ENCODE peak calls at places on chromosomes 5 and 9, in five cellular contexts. O, Z, B, V and K are unnamed samples.

GRCh38 chr9:31103836-31104235 is 1280.6 kb upstream of the ACO1 start:
- DNase-seq in B (no peak), V (no peak), Z (no peak), O (no peak), K (no peak)

GRCh38 chr5:54291498-54291897 is 18.9 kb downstream of the ARL15 start:
- DNase-seq in B (no peak), V (no peak), Z (no peak), O (no peak), K (no peak)

GRCh38 chr9:16824545-16825041 is 45.9 kb downstream of the BNC2 start:
- DNase-seq in B (no peak), V (no peak), Z (no peak), O (peak; percentile 48), K (no peak)

GRCh38 chr9:28801144-28801799 is 1228.0 kb upstream of the C9orf72 start:
- DNase-seq in V (no peak), B (no peak), Z (no peak), O (no peak), K (no peak)

GRCh38 chr9:16637218-16637617 is 233.3 kb downstream of the BNC2 start:
- DNase-seq in V (no peak), B (no peak), Z (no peak), O (no peak), K (no peak)

GRCh38 chr5:150044334-150044681 is 42.0 kb downstream of the CSF1R start:
- DNase-seq in V (peak; percentile 42), O (no peak), Z (no peak), B (no peak), K (no peak)

GRCh38 chr5:14450055-14450524 is 131.5 kb upstream of the OTULINL start:
- DNase-seq in B (peak; percentile 69), Z (no peak), V (peak; percentile 30), O (no peak), K (no peak)

GRCh38 chr9:98571643-98572042 is 137.1 kb downstream of the GABBR2 start:
- DNase-seq in V (no peak), B (no peak), Z (no peak), O (no peak), K (no peak)

GRCh38 chr9:92289708-92290390 is 3.6 kb downstream of the IARS1 start:
- DNase-seq in B (no peak), O (no peak), Z (no peak), V (no peak), K (no peak)

GRCh38 chr9:113837349-113837748 is 38.8 kb upstream of the ZNF618 start:
- DNase-seq in O (no peak), B (no peak), V (no peak), Z (no peak), K (no peak)

GRCh38 chr9:71254592-71255277 is 133.3 kb upstream of the TRPM3 start:
- DNase-seq in V (no peak), B (no peak), Z (no peak), O (no peak), K (no peak)

GRCh38 chr9:131117111-131117761 is 8.2 kb upstream of the NUP214 start:
- DNase-seq in O (no peak), V (no peak), B (no peak), Z (no peak), K (no peak)

GRCh38 chr5:157100140-157100679 is 8.6 kb downstream of the HAVCR2 start:
- DNase-seq in V (peak; percentile 61), Z (peak; percentile 11), B (no peak), O (no peak), K (no peak)

GRCh38 chr5:142881076-142881466 is 110.9 kb downstream of the ARHGAP26 start:
- DNase-seq in O (peak; percentile 87), B (no peak), Z (no peak), V (peak; percentile 32), K (no peak)

GRCh38 chr5:142883025-142883424 is 112.8 kb downstream of the ARHGAP26 start:
- DNase-seq in B (no peak), Z (no peak), O (no peak), V (peak; percentile 59), K (no peak)

GRCh38 chr5:142883438-142883837 is 113.3 kb downstream of the ARHGAP26 start:
- DNase-seq in B (no peak), O (no peak), V (no peak), Z (no peak), K (no peak)

GRCh38 chr5:142884029-142884428 is 113.9 kb downstream of the ARHGAP26 start:
- DNase-seq in B (no peak), O (no peak), Z (no peak), V (no peak), K (no peak)

DNA sequence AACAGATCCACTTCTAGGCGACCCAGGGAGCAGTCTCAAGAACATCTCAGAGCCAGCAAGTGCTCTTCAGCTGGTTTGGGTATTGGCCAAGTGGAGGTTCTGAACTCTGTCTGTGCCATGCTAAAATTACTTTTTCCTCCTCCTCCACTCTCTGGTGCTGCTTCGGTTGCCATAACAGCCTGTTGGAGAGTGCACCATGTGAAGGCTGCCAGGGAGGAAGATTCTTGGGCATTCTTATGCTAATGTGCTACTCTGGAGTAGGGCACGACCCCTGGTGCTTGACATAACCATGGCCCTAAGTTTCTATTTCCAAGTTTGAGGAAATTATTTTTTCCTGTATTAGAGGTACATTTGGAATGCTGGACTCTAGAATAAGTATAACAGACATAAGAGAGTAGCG is 111.5 kb downstream of the ARHGAP26 start:
- DNase-seq in O (peak; percentile 86), B (no peak), Z (no peak), V (no peak), K (no peak)
- H3K27ac ChIP-seq in O (no peak overlapping the region), B (peak overlapping the region; percentile 81), Z (no peak overlapping the region), V (no peak overlapping the region), K (no peak overlapping the region)

GRCh38 chr5:160119142-160119904 is at the start of gene PWWP2A:
- DNase-seq in B (peak; percentile 98), Z (peak; percentile 100), O (peak; percentile 100), V (peak; percentile 99), K (peak; percentile 100)
- TF ChIP-seq CTCF in B (peak; percentile 38), Z (no peak), O (no peak), V (no peak), K (no peak)

GRCh38 chr9:89538874-89539273 is 41.0 kb upstream of the SEMA4D start:
- DNase-seq in Z (no peak), B (no peak), O (no peak), V (no peak), K (no peak)
- H3K4me1 ChIP-seq in Z (peaks cover 32% of the 10 kb centered on the region), B (no peaks in the 10 kb centered on the region), O (no peaks in the 10 kb centered on the region), V (no peaks in the 10 kb centered on the region), K (no peaks in the 10 kb centered on the region)

GRCh38 chr5:177027665-177028064 is 5.2 kb downstream of the ZNF346 start:
- DNase-seq in Z (no peak), O (no peak), V (no peak), B (no peak), K (no peak)
- H3K27ac ChIP-seq in Z (no peak overlapping the region), O (no peak overlapping the region), V (no peak overlapping the region), B (no peak overlapping the region), K (no peak overlapping the region)

GRCh38 chr9:69376651-69377050 is 51.6 kb downstream of the ENTREP1 start:
- DNase-seq in O (no peak), Z (no peak), B (no peak), V (peak; percentile 63), K (no peak)
- TF ChIP-seq CTCF in O (no peak), Z (no peak), B (no peak), V (no peak), K (no peak)

DNA sequence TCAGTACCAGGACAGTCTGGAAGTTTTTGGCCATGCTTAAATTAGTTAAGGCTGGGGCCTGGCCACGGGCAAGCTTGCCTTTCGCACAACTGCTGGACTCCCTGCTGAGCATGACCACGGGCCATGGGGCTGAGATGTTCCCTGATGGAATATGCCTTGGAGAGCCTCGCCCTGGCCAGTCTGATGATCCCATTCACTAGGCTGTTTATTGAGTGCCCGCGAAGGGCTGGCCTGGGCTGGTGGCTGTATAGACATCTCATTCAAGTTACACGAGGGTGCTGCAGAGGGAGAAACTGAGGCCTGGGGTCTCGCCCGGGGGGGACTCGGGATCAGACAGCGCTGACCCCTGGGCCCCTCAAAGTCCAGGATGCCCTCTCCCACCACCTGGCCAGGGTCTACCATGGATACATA is 7.8 kb upstream of the RXRA start:
- DNase-seq in B (peak; percentile 11), V (no peak), Z (no peak), O (no peak), K (no peak)
- H3K4me1 ChIP-seq in B (peaks cover 24% of the 10 kb centered on the region), V (no peaks in the 10 kb centered on the region), Z (no peaks in the 10 kb centered on the region), O (peaks cover 9% of the 10 kb centered on the region), K (peaks cover under 1% of the 10 kb centered on the region)

DNA sequence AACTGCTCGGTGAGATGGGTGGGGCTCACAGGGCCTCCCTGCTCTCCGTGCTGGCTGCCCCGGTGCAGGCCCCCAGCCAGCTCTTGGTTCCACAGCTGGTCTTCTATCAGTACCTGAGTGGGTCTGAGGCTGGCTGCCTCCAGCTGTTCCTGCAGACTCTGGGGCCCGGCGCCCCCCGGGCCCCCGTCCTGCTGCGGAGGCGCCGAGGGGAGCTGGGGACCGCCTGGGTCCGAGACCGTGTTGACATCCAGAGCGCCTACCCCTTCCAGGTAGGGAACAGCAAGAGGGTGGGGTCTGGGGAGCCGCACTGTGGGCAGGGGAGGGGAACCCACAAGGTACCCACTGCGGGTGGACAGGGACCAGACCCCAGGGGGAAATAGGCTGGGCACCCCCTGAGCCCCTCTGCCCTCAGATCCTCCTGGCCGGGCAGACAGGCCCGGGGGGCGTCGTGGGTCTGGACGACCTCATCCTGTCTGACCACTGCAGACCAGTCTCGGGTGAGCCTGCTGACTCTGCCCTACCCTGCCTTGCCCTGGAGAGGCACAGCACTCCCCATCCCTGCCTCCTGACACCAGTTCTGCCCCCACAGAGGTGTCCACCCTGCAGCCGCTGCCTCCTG is 2.8 kb downstream of the MAMDC4 start:
- DNase-seq in O (no peak), Z (no peak), B (peak; percentile 13), V (no peak), K (peak; percentile 18)
- H3K27ac ChIP-seq in O (no peak overlapping the region), Z (no peak overlapping the region), B (no peak overlapping the region), V (no peak overlapping the region), K (no peak overlapping the region)

GRCh38 chr9:133603165-133603927 is 5.8 kb downstream of the FAM163B start:
- DNase-seq in O (peak; percentile 44), B (no peak), V (no peak), Z (no peak), K (no peak)

GRCh38 chr9:133605856-133606721 is 3.1 kb downstream of the FAM163B start:
- DNase-seq in B (no peak), O (no peak), V (no peak), Z (no peak), K (no peak)

GRCh38 chr9:133605446-133605845 is 3.7 kb downstream of the FAM163B start:
- DNase-seq in Z (no peak), V (no peak), O (no peak), B (no peak), K (no peak)

GRCh38 chr9:133604856-133605255 is 4.3 kb downstream of the FAM163B start:
- DNase-seq in Z (no peak), V (no peak), O (peak; percentile 44), B (no peak), K (no peak)

DNA sequence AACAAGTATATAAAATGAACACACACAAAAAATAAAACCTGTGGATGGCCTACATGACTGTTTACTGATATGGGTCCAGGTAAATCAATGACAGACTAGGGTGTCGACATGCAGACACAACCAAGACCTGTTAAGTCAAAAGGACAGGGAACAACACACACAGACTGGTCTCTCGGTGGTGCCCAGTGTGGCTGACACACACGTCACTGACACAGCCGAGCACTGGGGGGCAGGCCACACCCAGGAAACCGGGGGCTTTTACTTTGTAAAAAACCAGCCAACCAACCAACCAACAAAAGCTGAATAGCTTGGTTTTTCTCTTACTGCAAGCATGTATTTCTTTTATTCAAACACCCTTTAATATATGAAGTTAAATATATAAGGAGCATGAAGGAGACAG is 5.0 kb downstream of the FAM163B start:
- DNase-seq in Z (no peak), B (no peak), V (no peak), O (no peak), K (no peak)
- TF ChIP-seq CTCF in Z (no peak), B (peak; percentile 18), V (no peak), O (peak; percentile 39), K (no peak)